ENCODE peak calls at places on chromosomes 11 and 22, in five cellular contexts. H is upper lobe of right lung, O is colonic mucosa, R is Peyer's patch, T is A549. F is an unnamed sample.

GRCh38 chr22:26541167-26541819 is 29.0 kb upstream of the TFIP11 start:
- DNase-seq in T (no peak), O (no peak), H (no peak), R (no peak), F (no peak)

GRCh38 chr11:127677813-127678212 is 677.2 kb upstream of the KIRREL3 start:
- DNase-seq in R (no peak), T (no peak), H (no peak), O (no peak), F (no peak)

GRCh38 chr11:47329431-47329993 is 23.0 kb downstream of the MYBPC3 start:
- DNase-seq in R (no peak), O (no peak), H (no peak), T (no peak), F (no peak)

GRCh38 chr11:101091781-101092180 is 37.8 kb downstream of the PGR start:
- DNase-seq in O (no peak), R (no peak), H (no peak), T (no peak), F (no peak)

GRCh38 chr11:72038491-72038890 is 39.8 kb downstream of the IL18BP start:
- DNase-seq in H (no peak), T (no peak), R (peak; percentile 54), O (peak; percentile 73), F (no peak)

GRCh38 chr11:105100976-105101630 is 38.5 kb downstream of the CARD18 start:
- DNase-seq in O (no peak), H (no peak), R (no peak), T (no peak), F (no peak)

GRCh38 chr11:69309800-69310280 is 15.9 kb downstream of the MYEOV start:
- DNase-seq in H (no peak), R (no peak), T (no peak), O (no peak), F (no peak)

GRCh38 chr11:130847517-130847916 is 68.8 kb downstream of the SNX19 start:
- DNase-seq in T (peak; percentile 58), R (no peak), H (no peak), O (no peak), F (no peak)

GRCh38 chr11:122656631-122657101 is 1.1 kb downstream of the UBASH3B start:
- DNase-seq in R (no peak), T (peak; percentile 60), O (peak; percentile 30), H (peak; percentile 71), F (peak; percentile 28)

GRCh38 chr11:33207408-33207985 is 46.2 kb upstream of the CSTF3 start:
- DNase-seq in T (no peak), O (no peak), R (no peak), H (no peak), F (no peak)

GRCh38 chr11:77590194-77590591 is 440 bp downstream of the AQP11 start:
- DNase-seq in H (no peak), T (peak; percentile 28), O (peak; percentile 57), R (no peak), F (no peak)

GRCh38 chr11:117523680-117524079 is 196.0 kb downstream of the CEP164 start:
- DNase-seq in R (no peak), H (no peak), T (no peak), O (no peak), F (no peak)

GRCh38 chr11:47995318-47995717 is 15.0 kb downstream of the PTPRJ start:
- DNase-seq in H (no peak), T (no peak), O (peak; percentile 61), R (peak; percentile 75), F (no peak)

GRCh38 chr22:47372596-47373385 is 610.3 kb downstream of the TBC1D22A start:
- DNase-seq in R (peak; percentile 39), H (peak; percentile 32), T (no peak), O (no peak), F (no peak)

GRCh38 chr22:47369431-47370015 is 607.1 kb downstream of the TBC1D22A start:
- DNase-seq in T (no peak), H (no peak), O (peak; percentile 9), R (no peak), F (no peak)

GRCh38 chr22:47372111-47372581 is 609.7 kb downstream of the TBC1D22A start:
- DNase-seq in O (no peak), T (no peak), H (no peak), R (peak; percentile 37), F (no peak)

GRCh38 chr22:47370448-47371262 is 608.2 kb downstream of the TBC1D22A start:
- DNase-seq in R (peak; percentile 39), H (no peak), T (no peak), O (peak; percentile 11), F (no peak)

DNA sequence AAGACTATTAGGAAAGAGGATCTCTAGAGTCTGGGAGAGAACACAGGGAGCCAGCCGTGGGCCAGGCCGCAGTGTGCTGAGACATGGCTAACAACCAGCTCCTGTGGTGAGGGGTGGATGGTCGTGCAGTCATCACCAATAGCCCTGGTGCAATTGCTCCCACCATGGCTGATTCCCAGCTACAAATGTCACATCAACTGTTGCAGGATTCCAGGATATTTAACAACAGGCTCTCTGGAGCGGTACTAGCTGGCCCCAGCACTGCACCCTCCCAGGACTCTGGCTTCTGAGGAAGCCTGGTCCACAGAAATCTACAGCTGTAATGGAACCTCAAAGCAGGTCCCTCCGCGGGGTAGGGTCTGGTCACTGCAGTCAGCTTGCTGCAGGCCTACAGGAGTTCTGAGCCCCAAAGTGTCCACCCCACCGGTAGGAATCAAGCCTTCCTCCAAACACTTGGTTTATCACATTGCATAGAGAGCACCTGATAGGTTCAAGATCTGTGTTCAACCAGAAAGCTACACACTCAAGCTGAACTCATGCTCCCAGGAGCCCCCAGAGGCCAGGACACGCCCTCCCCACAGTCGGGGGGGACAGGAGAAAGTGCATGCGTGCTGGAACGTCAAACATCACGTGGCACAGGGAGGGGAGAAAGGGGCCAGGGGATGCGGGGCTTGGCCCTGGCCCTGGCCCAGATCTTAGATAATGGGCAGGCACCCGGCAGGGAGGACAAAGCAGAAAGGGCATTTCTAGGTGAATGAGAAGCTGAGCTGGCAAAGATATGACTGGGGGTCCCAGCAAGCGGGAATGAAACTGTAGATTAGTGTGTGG is 609.0 kb downstream of the TBC1D22A start:
- DNase-seq in T (no peak), R (no peak), O (no peak), H (no peak), F (no peak)
- H3K9me3 ChIP-seq in T (no peaks in the 10 kb centered on the region), R (no peaks in the 10 kb centered on the region), O (no peaks in the 10 kb centered on the region), H (no peaks in the 10 kb centered on the region), F (no peaks in the 10 kb centered on the region)

GRCh38 chr11:60130496-60130895 is 42.0 kb downstream of the MS4A2 start:
- DNase-seq in H (no peak), R (no peak), T (peak; percentile 24), O (peak; percentile 60), F (no peak)
- TF ChIP-seq CTCF in H (peak; percentile 32), R (no peak), T (peak; percentile 38), O (peak; percentile 32), F (peak; percentile 22)

GRCh38 chr11:65526744-65527143 is 1.9 kb downstream of the SCYL1 start:
- DNase-seq in R (peak; percentile 42), O (no peak), H (peak; percentile 63), T (no peak), F (no peak)
- H3K27ac ChIP-seq in R (no peak overlapping the region), O (no peak overlapping the region), H (no peak overlapping the region), T (no peak overlapping the region), F (no peak overlapping the region)

GRCh38 chr11:113876798-113877672 is 1.7 kb upstream of the USP28 start:
- DNase-seq in R (no peak), H (no peak), O (no peak), T (no peak), F (no peak)
- H3K9me3 ChIP-seq in R (no peaks in the 10 kb centered on the region), H (no peaks in the 10 kb centered on the region), O (no peaks in the 10 kb centered on the region), T (no peaks in the 10 kb centered on the region), F (no peaks in the 10 kb centered on the region)

DNA sequence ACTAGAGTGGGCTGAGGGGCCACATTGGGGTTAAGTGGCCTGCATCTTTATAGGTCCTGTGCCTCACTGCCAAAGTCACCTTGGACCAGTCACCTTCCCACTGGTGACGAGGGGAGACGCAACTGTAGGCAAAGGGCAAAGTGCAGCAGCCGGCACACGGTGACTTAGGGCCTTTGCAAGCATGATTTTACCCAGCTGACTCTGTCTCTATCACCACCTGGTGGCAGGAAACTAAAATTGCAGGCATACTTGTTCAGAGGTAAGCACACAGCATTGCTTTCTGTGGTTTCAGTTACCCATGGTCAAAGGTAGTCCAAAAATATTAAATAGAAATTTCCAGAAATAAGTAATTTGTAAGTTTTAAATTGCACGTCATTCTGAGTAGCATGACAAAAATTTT is 1164.4 kb downstream of the BRD1 start:
- DNase-seq in H (no peak), O (no peak), R (no peak), T (no peak), F (no peak)
- TF ChIP-seq CTCF in H (no peak), O (no peak), R (no peak), T (no peak), F (no peak)

DNA sequence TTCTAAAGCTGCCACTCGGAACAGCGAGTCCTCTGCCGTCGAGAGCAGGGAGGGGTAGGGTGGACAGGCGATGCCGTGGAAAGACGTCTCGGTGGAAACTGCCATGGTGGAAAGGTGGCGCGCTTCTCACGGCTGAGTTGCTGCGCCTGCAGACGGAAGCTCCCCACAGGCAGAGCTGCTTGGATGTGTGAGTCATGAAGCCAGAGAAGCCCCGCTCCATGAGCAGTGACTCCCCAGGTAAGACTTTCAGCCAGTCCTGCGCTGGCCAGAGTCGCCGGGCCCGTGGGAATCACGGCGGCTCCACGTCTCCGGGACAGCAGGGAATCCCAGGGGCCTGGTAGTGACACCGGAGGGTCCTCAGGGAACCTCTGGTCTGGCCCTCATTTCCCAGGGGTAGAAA is 4.0 kb upstream of the TRMU start:
- DNase-seq in T (no peak), R (no peak), H (no peak), O (no peak), F (no peak)
- H3K27ac ChIP-seq in T (no peak overlapping the region), R (no peak overlapping the region), H (no peak overlapping the region), O (no peak overlapping the region), F (no peak overlapping the region)

DNA sequence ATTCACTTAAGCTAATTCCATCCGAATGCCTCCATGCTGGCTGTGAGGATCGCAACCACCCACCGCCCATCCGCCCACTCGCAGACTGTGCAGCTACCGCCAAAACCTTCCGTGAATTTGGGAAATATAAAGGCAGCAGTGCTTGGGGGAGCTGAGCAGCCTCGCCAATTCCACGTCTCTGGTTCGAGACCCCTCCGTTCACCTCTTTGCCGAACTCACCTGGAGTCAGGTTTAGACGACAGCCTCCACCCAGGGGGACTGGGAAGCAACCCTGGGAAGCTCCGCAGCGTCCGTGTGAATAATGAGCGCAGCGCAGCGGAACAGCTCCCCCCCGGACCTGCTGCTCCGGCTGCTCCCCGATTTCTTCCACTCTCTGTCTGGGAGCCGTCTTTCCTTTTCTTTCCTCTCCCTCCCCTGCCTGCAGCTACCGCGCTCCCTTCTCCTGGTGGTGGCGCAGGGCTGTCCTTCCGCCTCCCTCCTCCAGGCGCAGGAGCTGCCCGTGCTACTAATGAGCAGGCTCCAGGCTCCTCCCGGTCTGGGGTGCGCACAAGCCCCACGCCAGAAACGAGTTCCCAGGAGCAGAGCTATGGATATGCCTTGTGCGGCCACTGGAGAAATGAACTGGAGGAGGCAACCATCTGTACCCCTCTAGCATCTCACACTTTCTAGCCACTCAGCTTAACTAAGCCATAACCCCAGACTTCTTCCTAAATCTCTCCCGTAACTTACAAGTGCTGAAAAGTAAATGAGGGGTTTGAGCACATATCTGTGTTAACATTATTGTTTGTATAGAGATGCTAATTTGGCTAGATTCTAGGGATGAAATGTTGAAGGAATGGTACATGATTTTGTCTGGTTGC is 107.3 kb downstream of the XKR3 start:
- DNase-seq in H (no peak), R (no peak), T (no peak), O (no peak), F (no peak)
- H3K9me3 ChIP-seq in H (no peaks in the 10 kb centered on the region), R (no peaks in the 10 kb centered on the region), T (no peaks in the 10 kb centered on the region), O (no peaks in the 10 kb centered on the region), F (no peaks in the 10 kb centered on the region)

GRCh38 chr22:38223289-38223960 is 21.6 kb downstream of the MAFF start:
- DNase-seq in T (no peak), R (no peak), H (no peak), O (no peak), F (no peak)
- TF ChIP-seq CTCF in T (peak; percentile 17), R (no peak), H (no peak), O (no peak), F (no peak)

F was measured in CD4-positive, alpha-beta T cell.